ENCODE peak calls at places on chromosomes 16 and 17, in five cellular contexts. One of them, this sample, is unnamed.

GRCh38 chr17:58617563-58617962 is 74.3 kb downstream of the TEX14 start:
- DNase-seq in cardiac muscle cell: no peak
- DNase-seq in AG04449: no peak
- DNase-seq in IMR-90: no peak
- DNase-seq in HFFc6: no peak
- DNase-seq in this sample: no peak

GRCh38 chr16:21283521-21284289 is 5.6 kb upstream of the CRYM start:
- DNase-seq in cardiac muscle cell: peak; percentile 86
- DNase-seq in AG04449: no peak
- DNase-seq in IMR-90: peak; percentile 25
- DNase-seq in HFFc6: no peak
- DNase-seq in this sample: peak; percentile 84

GRCh38 chr16:85448557-85449194 is 164.4 kb upstream of the GSE1 start:
- DNase-seq in cardiac muscle cell: no peak
- DNase-seq in AG04449: no peak
- DNase-seq in IMR-90: no peak
- DNase-seq in HFFc6: no peak
- DNase-seq in this sample: no peak

GRCh38 chr17:752002-752619 is at the start of gene GEMIN4:
- DNase-seq in cardiac muscle cell: peak; percentile 96
- DNase-seq in AG04449: no peak
- DNase-seq in IMR-90: peak; percentile 81
- DNase-seq in HFFc6: peak; percentile 72
- DNase-seq in this sample: peak; percentile 99

GRCh38 chr17:4504188-4504587 is 5.5 kb downstream of the SPNS2 start:
- DNase-seq in cardiac muscle cell: no peak
- DNase-seq in AG04449: no peak
- DNase-seq in IMR-90: no peak
- DNase-seq in HFFc6: no peak
- DNase-seq in this sample: no peak

GRCh38 chr17:20191066-20191465 is 181.9 kb downstream of the SPECC1 start:
- DNase-seq in cardiac muscle cell: no peak
- DNase-seq in AG04449: no peak
- DNase-seq in IMR-90: peak; percentile 98
- DNase-seq in HFFc6: peak; percentile 84
- DNase-seq in this sample: no peak

GRCh38 chr17:76266244-76266938 is 1.2 kb downstream of the UBALD2 start:
- DNase-seq in cardiac muscle cell: no peak
- DNase-seq in AG04449: no peak
- DNase-seq in IMR-90: peak; percentile 30
- DNase-seq in HFFc6: no peak
- DNase-seq in this sample: no peak

GRCh38 chr16:51818342-51818944 is 667.4 kb upstream of the SALL1 start:
- DNase-seq in cardiac muscle cell: peak; percentile 65
- DNase-seq in AG04449: no peak
- DNase-seq in IMR-90: peak; percentile 73
- DNase-seq in HFFc6: peak; percentile 48
- DNase-seq in this sample: peak; percentile 75

GRCh38 chr16:88725609-88726407 is 19.5 kb downstream of the CTU2 start:
- DNase-seq in cardiac muscle cell: no peak
- DNase-seq in AG04449: no peak
- DNase-seq in IMR-90: no peak
- DNase-seq in HFFc6: no peak
- DNase-seq in this sample: no peak

GRCh38 chr16:69465881-69466280 is 41.5 kb downstream of the CYB5B start:
- DNase-seq in cardiac muscle cell: no peak
- DNase-seq in AG04449: no peak
- DNase-seq in IMR-90: no peak
- DNase-seq in HFFc6: no peak
- DNase-seq in this sample: no peak
- TF ChIP-seq CTCF in cardiac muscle cell: no peak
- TF ChIP-seq CTCF in AG04449: no peak
- TF ChIP-seq CTCF in IMR-90: no peak
- TF ChIP-seq CTCF in HFFc6: no peak
- TF ChIP-seq CTCF in this sample: no peak

DNA sequence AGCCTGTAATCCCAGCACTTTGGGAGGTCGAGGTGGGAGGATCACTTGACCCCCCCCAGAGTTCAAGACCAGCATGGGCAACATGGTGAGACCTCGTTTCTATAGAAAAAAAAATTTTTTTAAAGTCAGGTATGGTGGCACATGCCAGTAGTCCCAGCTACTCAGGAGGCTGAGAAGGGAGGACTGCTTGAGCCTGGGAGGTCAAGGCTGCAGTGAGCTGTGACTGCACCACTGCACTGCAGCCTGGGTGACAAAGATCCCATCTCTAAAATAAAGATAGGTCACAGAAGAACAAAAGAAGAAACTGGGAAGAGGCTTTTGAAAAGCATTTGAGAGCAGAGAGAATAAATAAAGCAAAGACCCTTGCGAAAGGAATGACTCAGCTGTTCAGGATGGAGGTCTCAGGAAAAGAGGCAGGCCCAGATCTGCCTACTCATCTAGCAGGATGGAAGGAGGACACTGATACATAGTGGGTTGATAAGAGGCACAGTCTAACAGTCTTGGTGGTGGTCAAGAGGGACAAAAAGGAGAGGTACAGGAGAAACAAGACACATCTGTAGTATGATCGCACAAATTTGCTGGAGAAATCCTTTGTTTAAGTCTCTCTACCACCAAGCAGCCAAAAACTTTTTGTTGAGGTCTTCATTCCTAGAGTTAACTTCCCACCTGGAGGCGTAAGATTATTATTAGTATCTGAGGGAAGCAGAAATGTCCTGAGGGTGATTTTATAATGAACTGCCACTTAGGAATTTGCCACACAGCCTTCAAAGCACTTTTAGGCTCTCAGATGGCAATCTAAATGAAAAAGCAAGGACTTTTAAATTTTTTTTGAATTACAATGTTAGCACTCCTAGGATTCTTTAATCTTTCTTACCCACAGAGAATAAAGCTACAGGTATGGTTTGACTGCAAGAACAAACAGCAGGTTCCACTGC is 17.6 kb downstream of the ZSWIM7 start:
- DNase-seq in cardiac muscle cell: no peak
- DNase-seq in AG04449: no peak
- DNase-seq in IMR-90: peak; percentile 84
- DNase-seq in HFFc6: no peak
- DNase-seq in this sample: no peak
- TF ChIP-seq CTCF in cardiac muscle cell: no peak
- TF ChIP-seq CTCF in AG04449: no peak
- TF ChIP-seq CTCF in IMR-90: no peak
- TF ChIP-seq CTCF in HFFc6: no peak
- TF ChIP-seq CTCF in this sample: no peak

DNA sequence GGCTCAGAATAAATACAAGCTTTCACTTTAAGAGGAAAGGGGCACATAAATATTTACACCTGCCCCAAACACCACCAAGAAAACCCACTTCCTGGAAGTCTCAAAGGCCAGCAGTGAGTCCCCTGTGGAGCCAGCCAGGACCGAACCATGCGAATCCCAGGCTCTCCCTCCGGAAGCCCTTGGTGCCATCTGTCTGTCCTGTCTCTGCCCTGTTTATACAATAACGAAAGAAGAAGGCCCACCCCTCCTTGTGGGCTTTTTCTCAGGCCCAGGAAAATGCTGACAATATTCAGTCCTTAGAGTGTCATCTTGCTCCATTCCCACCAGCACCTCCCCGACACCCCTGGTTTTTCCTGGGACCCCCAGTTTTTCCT is 3.6 kb upstream of the SLC6A4 start:
- DNase-seq in cardiac muscle cell: no peak
- DNase-seq in AG04449: no peak
- DNase-seq in IMR-90: no peak
- DNase-seq in HFFc6: no peak
- DNase-seq in this sample: no peak
- TF ChIP-seq CTCF in cardiac muscle cell: no peak
- TF ChIP-seq CTCF in AG04449: no peak
- TF ChIP-seq CTCF in IMR-90: no peak
- TF ChIP-seq CTCF in HFFc6: no peak
- TF ChIP-seq CTCF in this sample: no peak

GRCh38 chr16:31472559-31473203 is 729 bp downstream of the TGFB1I1 start:
- DNase-seq in cardiac muscle cell: peak; percentile 82
- DNase-seq in AG04449: peak; percentile 46
- DNase-seq in IMR-90: peak; percentile 88
- DNase-seq in HFFc6: peak; percentile 91
- DNase-seq in this sample: peak; percentile 59
- TF ChIP-seq CTCF in cardiac muscle cell: peak; percentile 86
- TF ChIP-seq CTCF in AG04449: peak; percentile 65
- TF ChIP-seq CTCF in IMR-90: peak; percentile 73
- TF ChIP-seq CTCF in HFFc6: peak; percentile 90
- TF ChIP-seq CTCF in this sample: peak; percentile 50

DNA sequence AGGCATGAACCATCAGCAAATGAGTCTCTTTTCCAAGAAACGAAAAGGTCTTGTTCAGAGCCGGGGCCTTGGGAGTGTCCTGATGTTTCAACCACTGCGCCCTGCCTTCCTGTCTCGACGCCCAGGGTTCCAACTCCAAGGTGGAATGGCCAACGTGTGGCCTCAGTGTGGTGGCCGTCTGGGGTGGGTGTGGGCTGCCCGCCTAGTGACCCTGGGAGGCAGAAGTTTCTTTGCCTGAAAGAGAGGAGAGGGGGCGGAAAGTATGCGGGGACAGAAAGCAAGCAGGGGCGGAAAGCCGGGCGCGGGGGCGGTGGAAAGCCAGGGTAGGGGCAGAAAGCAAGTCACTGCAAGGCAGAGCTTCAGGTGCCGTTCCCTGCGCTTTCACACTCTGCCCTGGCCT is 4.1 kb downstream of the MSRB1 start:
- DNase-seq in cardiac muscle cell: no peak
- DNase-seq in AG04449: no peak
- DNase-seq in IMR-90: no peak
- DNase-seq in HFFc6: no peak
- DNase-seq in this sample: no peak
- TF ChIP-seq CTCF in cardiac muscle cell: no peak
- TF ChIP-seq CTCF in AG04449: no peak
- TF ChIP-seq CTCF in IMR-90: no peak
- TF ChIP-seq CTCF in HFFc6: no peak
- TF ChIP-seq CTCF in this sample: no peak

DNA sequence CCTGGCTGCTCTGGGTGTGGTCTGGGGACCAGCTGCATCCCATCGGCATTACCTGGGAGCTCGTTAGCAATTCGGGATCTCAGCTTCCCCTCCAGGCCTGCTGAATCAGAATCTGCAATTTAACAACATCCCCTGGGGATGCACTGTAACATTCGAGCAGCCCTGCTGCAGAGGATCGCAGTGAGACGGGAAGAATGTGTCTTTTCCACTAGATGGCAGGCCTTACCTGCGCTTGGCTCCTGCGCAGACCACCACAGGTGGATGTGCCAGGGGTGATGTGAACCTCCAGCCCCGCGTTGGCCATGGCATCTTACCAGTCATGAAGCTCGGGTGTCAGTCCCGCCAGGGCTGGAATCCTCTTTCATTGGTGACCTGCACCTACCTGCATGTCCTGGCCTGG is 209.9 kb downstream of the PRKCB start:
- DNase-seq in cardiac muscle cell: peak; percentile 52
- DNase-seq in AG04449: no peak
- DNase-seq in IMR-90: no peak
- DNase-seq in HFFc6: no peak
- DNase-seq in this sample: peak; percentile 40
- TF ChIP-seq CTCF in cardiac muscle cell: peak; percentile 7
- TF ChIP-seq CTCF in AG04449: no peak
- TF ChIP-seq CTCF in IMR-90: no peak
- TF ChIP-seq CTCF in HFFc6: peak; percentile 47
- TF ChIP-seq CTCF in this sample: peak; percentile 59

GRCh38 chr17:56478836-56479447 is 114.6 kb upstream of the NOG start:
- DNase-seq in cardiac muscle cell: peak; percentile 39
- DNase-seq in AG04449: no peak
- DNase-seq in IMR-90: peak; percentile 25
- DNase-seq in HFFc6: peak; percentile 20
- DNase-seq in this sample: no peak
- TF ChIP-seq CTCF in cardiac muscle cell: peak; percentile 14
- TF ChIP-seq CTCF in AG04449: peak; percentile 47
- TF ChIP-seq CTCF in IMR-90: peak; percentile 48
- TF ChIP-seq CTCF in HFFc6: peak; percentile 86
- TF ChIP-seq CTCF in this sample: peak; percentile 54

DNA sequence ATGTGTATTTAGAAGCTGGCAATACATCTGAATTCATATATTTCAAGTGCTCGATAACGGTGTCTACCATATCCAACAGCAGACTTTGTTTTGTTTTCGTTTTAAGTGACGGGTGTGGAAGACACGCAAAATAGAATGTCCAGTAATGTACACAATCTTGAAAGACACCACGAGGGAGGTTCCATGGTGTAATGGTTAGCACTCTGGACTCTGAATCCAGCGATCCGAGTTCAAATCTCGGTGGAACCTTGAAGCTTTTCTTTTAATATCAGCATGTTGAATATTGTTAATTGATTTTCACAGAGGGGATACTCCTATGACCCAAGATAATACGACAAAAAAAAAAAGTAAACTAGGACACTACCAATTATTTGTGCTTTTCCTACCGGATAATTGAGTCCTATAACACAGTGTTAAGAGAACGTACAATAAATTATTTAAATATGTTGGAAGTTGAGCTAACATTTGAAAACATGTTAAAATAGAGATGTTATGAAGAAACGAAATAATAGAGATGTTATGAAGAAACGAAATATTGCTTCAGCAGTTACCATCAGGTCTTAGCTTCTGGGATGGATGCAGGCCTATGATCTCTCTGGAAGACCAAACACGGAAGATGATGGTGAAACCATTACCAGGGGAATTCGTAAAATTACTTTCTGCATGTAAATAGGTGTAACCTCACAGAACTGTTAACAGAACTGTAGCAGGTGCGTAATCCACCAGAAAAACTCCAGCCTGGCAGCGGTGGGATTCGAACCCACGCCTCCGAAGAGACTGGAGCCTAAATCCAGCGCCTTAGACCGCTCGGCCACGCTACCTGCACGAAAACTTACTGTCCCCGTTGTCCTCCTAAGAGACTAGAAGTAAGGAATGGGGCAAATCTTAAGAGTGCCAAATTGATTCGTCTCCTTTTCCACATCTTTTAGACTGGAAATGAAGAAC is 1.5 kb upstream of the ALOXE3 start:
- DNase-seq in cardiac muscle cell: peak; percentile 88
- DNase-seq in AG04449: peak; percentile 80
- DNase-seq in IMR-90: peak; percentile 92
- DNase-seq in HFFc6: peak; percentile 94
- DNase-seq in this sample: peak; percentile 90
- TF ChIP-seq CTCF in cardiac muscle cell: no peak
- TF ChIP-seq CTCF in AG04449: no peak
- TF ChIP-seq CTCF in IMR-90: no peak
- TF ChIP-seq CTCF in HFFc6: no peak
- TF ChIP-seq CTCF in this sample: no peak

GRCh38 chr16:16045879-16046278 is 96.5 kb downstream of the ABCC1 start:
- DNase-seq in cardiac muscle cell: peak; percentile 45
- DNase-seq in AG04449: no peak
- DNase-seq in IMR-90: no peak
- DNase-seq in HFFc6: no peak
- DNase-seq in this sample: peak; percentile 27
- TF ChIP-seq CTCF in cardiac muscle cell: no peak
- TF ChIP-seq CTCF in AG04449: no peak
- TF ChIP-seq CTCF in IMR-90: peak; percentile 13
- TF ChIP-seq CTCF in HFFc6: peak; percentile 65
- TF ChIP-seq CTCF in this sample: peak; percentile 21

This sample was measured in nephron progenitor cell.